ENCODE peak calls at places on chromosomes 13 and 19, in six cellular contexts. Q is transverse colon, S is ovary, R is NCI-H1105 treated with DMSO at 0.1 percent for 48 hours, E is ELR, H is GM12892. W is an unnamed sample.

GRCh38 chr19:34353546-34353945 is 11.4 kb upstream of the GPI start:
- DNase-seq in E (no peak), H (no peak), Q (no peak), S (no peak), R (no peak), W (no peak)

GRCh38 chr13:31208554-31209122 is 8.9 kb downstream of the B3GLCT start:
- DNase-seq in R (no peak), H (no peak), Q (no peak), S (no peak), E (no peak), W (no peak)

GRCh38 chr13:52835071-52835793 is 13.2 kb downstream of the PCDH8 start:
- DNase-seq in H (no peak), Q (no peak), R (no peak), S (no peak), E (no peak), W (no peak)

GRCh38 chr13:98443329-98443728 is 133.6 kb downstream of the STK24 start:
- DNase-seq in H (no peak), S (no peak), Q (no peak), E (peak; percentile 96), R (no peak), W (no peak)

GRCh38 chr13:36453518-36453917 is 21.2 kb downstream of the CCNA1 start:
- DNase-seq in S (no peak), E (peak; percentile 19), H (no peak), Q (no peak), R (no peak), W (no peak)

GRCh38 chr13:23615677-23616076 is 45.5 kb downstream of the TNFRSF19 start:
- DNase-seq in E (no peak), R (no peak), H (no peak), S (no peak), Q (no peak), W (no peak)

GRCh38 chr13:18232994-18233782 is 948.4 kb downstream of the TUBA3C start:
- DNase-seq in E (no peak), Q (no peak), R (no peak), H (no peak), S (no peak), W (no peak)

GRCh38 chr13:106263801-106264200 is 271.7 kb downstream of the EFNB2 start:
- DNase-seq in H (no peak), E (no peak), R (no peak), Q (no peak), S (no peak), W (no peak)

GRCh38 chr13:36369268-36370107 is 23.3 kb upstream of the SPART start:
- DNase-seq in S (no peak), H (no peak), E (no peak), Q (no peak), R (no peak), W (no peak)

GRCh38 chr19:2650515-2650914 is 52.0 kb downstream of the GNG7 start:
- DNase-seq in E (no peak), S (peak; percentile 54), R (no peak), Q (no peak), H (no peak), W (peak; percentile 63)

GRCh38 chr19:42081584-42082258 is 5.8 kb downstream of the ZNF574 start:
- DNase-seq in R (no peak), S (no peak), E (peak; percentile 70), H (no peak), Q (no peak), W (no peak)